ENCODE peak calls at places on chromosomes 5 and 9, in ten cellular contexts. W is neural progenitor cell, U is keratinocyte, L is mammary epithelial cell, R is kidney, P is IMR-90, N is fibroblast of lung, D is PC-3, G is SK-N-SH, A is GM23248. Z is an unnamed sample. For H3K9me3, the result is how much of the 10 kb centered on the place peaks cover.

GRCh38 chr5:72537166-72537565 is 30.0 kb upstream of the ZNF366 start:
- DNase-seq in U (no peak), W (no peak), L (no peak), N (no peak), P (no peak), G (no peak), R (no peak), D (no peak), A (no peak), Z (no peak)

GRCh38 chr9:9108641-9109040 is 1309.1 kb upstream of the DMAC1 start:
- DNase-seq in D (no peak), W (peak), G (no peak), A (no peak), N (no peak), P (no peak), U (no peak), L (no peak), R (no peak), Z (no peak)

GRCh38 chr5:140413230-140413629 is 11.6 kb downstream of the ANKHD1 start:
- DNase-seq in W (no peak), R (no peak), L (no peak), U (no peak), G (no peak), N (no peak), A (no peak), D (no peak), P (no peak), Z (no peak)

GRCh38 chr9:129383005-129383414 is 204.9 kb upstream of the IER5L start:
- DNase-seq in P (no peak), N (no peak), A (peak), D (peak), L (peak), W (no peak), G (peak), R (peak), U (no peak), Z (peak)

GRCh38 chr5:95448836-95449235 is 57.7 kb downstream of the FAM81B start:
- DNase-seq in P (no peak), U (no peak), G (no peak), W (peak), N (no peak), R (no peak), A (no peak), D (no peak), L (peak), Z (no peak)

GRCh38 chr5:8058626-8059180 is 189.8 kb downstream of the MTRR start:
- DNase-seq in R (no peak), L (no peak), P (no peak), N (no peak), U (no peak), W (no peak), A (no peak), D (no peak), G (no peak), Z (no peak)

GRCh38 chr9:72818377-72818776 is 134.5 kb downstream of the ALDH1A1 start:
- DNase-seq in W (no peak), R (no peak), N (no peak), L (no peak), P (no peak), G (no peak), A (no peak), U (no peak), D (no peak), Z (no peak)

GRCh38 chr5:142319560-142320426 is 5.0 kb downstream of the SPRY4 start:
- DNase-seq in P (no peak), W (peak), G (no peak), L (peak), R (no peak), U (no peak), N (no peak), D (no peak), A (no peak), Z (no peak)

GRCh38 chr9:124320062-124320973 is 62.6 kb downstream of the NEK6 start:
- DNase-seq in P (peak), R (no peak), W (peak), A (peak), N (peak), D (peak), G (peak), U (no peak), L (peak), Z (peak)

GRCh38 chr5:79062431-79062830 is 7.0 kb downstream of the DMGDH start:
- DNase-seq in N (no peak), W (no peak), D (peak), P (no peak), A (no peak), L (peak), R (no peak), U (no peak), G (no peak), Z (no peak)

GRCh38 chr5:143207563-143208364 is 195.7 kb downstream of the NR3C1 start:
- DNase-seq in P (peak), A (no peak), U (no peak), L (no peak), R (no peak), D (no peak), N (no peak), G (no peak), W (no peak), Z (no peak)

GRCh38 chr5:171863928-171864327 is 78.3 kb downstream of the SMIM23 start:
- DNase-seq in U (peak), G (no peak), L (peak), W (no peak), N (peak), A (peak), P (peak), D (no peak), R (no peak), Z (no peak)

GRCh38 chr5:112491257-112491656 is 72.2 kb upstream of the EPB41L4A start:
- DNase-seq in A (peak), D (peak), R (no peak), W (peak), G (peak), N (no peak), L (no peak), P (peak), U (no peak), Z (no peak)

GRCh38 chr9:78006734-78007133 is 24.9 kb downstream of the GNAQ start:
- DNase-seq in W (no peak), U (no peak), G (no peak), N (no peak), R (no peak), D (no peak), L (no peak), P (no peak), A (no peak), Z (no peak)

GRCh38 chr5:173395257-173395932 is 67.2 kb upstream of the STC2 start:
- DNase-seq in A (peak), L (peak), R (no peak), D (peak), P (peak), G (no peak), U (no peak), N (peak), W (no peak), Z (peak)

GRCh38 chr5:148904440-148904839 is 78.0 kb downstream of the ADRB2 start:
- DNase-seq in U (no peak), N (no peak), P (no peak), G (no peak), W (no peak), L (no peak), A (no peak), D (no peak), R (no peak), Z (peak)

GRCh38 chr5:173020643-173021042 is 35.5 kb upstream of the CREBRF start:
- DNase-seq in P (no peak), G (no peak), N (no peak), R (no peak), D (no peak), L (no peak), W (no peak), U (no peak), A (no peak), Z (no peak)

GRCh38 chr5:41747291-41747690 is 122.9 kb downstream of the OXCT1 start:
- DNase-seq in A (peak), W (no peak), R (no peak), D (peak), P (peak), G (peak), L (peak), N (peak), U (no peak), Z (no peak)

GRCh38 chr9:102700936-102701335 is 294.2 kb upstream of the CYLC2 start:
- DNase-seq in L (peak), A (no peak), G (no peak), N (no peak), U (no peak), P (no peak), W (no peak), R (no peak), D (no peak), Z (no peak)

GRCh38 chr5:116778015-116778414 is 203.4 kb upstream of the SEMA6A start:
- DNase-seq in P (no peak), N (no peak), G (no peak), W (peak), A (no peak), L (no peak), R (no peak), D (no peak), U (no peak), Z (peak)

GRCh38 chr9:86634501-86634900 is 280.3 kb upstream of the TUT7 start:
- DNase-seq in A (no peak), L (no peak), W (no peak), R (no peak), D (no peak), N (no peak), P (no peak), U (no peak), G (no peak), Z (no peak)

GRCh38 chr5:85140471-85140870 is 755.8 kb upstream of the EDIL3 start:
- DNase-seq in L (no peak), A (no peak), G (no peak), R (no peak), U (no peak), N (no peak), P (no peak), D (no peak), W (no peak), Z (no peak)

GRCh38 chr9:88313364-88314220 is 74.7 kb upstream of the SPIN1 start:
- DNase-seq in D (no peak), L (no peak), A (no peak), W (no peak), P (no peak), R (no peak), N (no peak), U (no peak), G (no peak), Z (peak)

GRCh38 chr5:80182802-80183645 is 72.8 kb downstream of the SERINC5 start:
- DNase-seq in A (no peak), R (no peak), U (no peak), D (no peak), G (no peak), P (no peak), W (peak), N (no peak), L (no peak), Z (peak)

GRCh38 chr9:109751253-109751652 is 28.7 kb upstream of the PALM2AKAP2 start:
- DNase-seq in G (no peak), D (peak), P (peak), W (peak), R (no peak), L (no peak), N (peak), A (peak), U (no peak), Z (no peak)

GRCh38 chr5:171639966-171640365 is 145.7 kb upstream of the SMIM23 start:
- DNase-seq in R (no peak), L (no peak), W (no peak), D (no peak), G (no peak), A (peak), N (no peak), P (peak), U (no peak), Z (no peak)

GRCh38 chr9:33737811-33738606 is 57.4 kb upstream of the PRSS3 start:
- DNase-seq in P (peak), A (peak), G (peak), L (peak), U (peak), R (no peak), N (peak), W (peak), D (peak), Z (peak)

GRCh38 chr5:179799644-179799973 is 5.8 kb downstream of the LTC4S start:
- DNase-seq in D (no peak), G (no peak), A (no peak), L (no peak), R (no peak), P (no peak), N (no peak), U (no peak), W (no peak), Z (no peak)

GRCh38 chr5:102668220-102668930 is 86.7 kb upstream of the PAM start:
- DNase-seq in U (no peak), P (no peak), R (no peak), N (no peak), L (no peak), D (peak), G (no peak), W (no peak), A (no peak), Z (no peak)

GRCh38 chr9:133508046-133508445 is 16.7 kb downstream of the MYMK start:
- DNase-seq in U (no peak), D (no peak), G (no peak), A (no peak), P (no peak), L (no peak), R (peak), N (no peak), W (no peak), Z (no peak)

DNA sequence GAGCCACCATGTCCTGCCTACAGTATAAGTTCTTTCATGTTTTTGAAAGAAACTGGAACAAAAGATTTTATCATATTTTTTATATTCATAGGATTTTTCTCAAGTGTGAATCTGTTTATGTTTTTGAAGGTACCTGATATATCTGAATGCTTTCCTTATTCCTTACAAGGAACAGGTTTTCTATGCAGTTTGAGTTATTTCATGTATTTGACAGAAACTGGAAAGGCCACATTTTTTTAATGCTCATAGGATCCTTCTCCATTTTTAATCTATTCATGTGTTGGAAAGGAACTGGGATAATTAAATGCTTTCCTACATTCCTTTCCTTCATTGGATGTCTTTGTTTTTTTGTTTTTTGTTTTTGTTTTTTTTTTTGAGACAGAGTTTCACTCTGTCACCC is 15.7 kb upstream of the FBXW2 start:
- DNase-seq in N (no peak), A (no peak), D (no peak), R (no peak), L (no peak), W (no peak), P (no peak), G (no peak), U (no peak), Z (no peak)
- H3K9me3 ChIP-seq in N (under half), A (under half), D (under half), R (under half), L (under half), W (under half), P (under half), G (under half), U (under half), Z (under half)

GRCh38 chr9:136665704-136666363 is 3.1 kb downstream of the EGFL7 start:
- DNase-seq in A (peak), R (no peak), D (no peak), G (peak), N (no peak), L (no peak), U (no peak), W (peak), P (no peak), Z (no peak)

GRCh38 chr9:136667217-136667939 is 4.7 kb downstream of the EGFL7 start:
- DNase-seq in D (no peak), W (no peak), G (no peak), P (no peak), A (no peak), U (no peak), R (no peak), L (no peak), N (no peak), Z (no peak)

GRCh38 chr9:136667940-136668760 is 5.4 kb downstream of the EGFL7 start:
- DNase-seq in R (no peak), L (no peak), U (no peak), W (no peak), A (no peak), N (no peak), G (no peak), P (no peak), D (no peak), Z (no peak)

GRCh38 chr9:136665111-136665703 is 2.5 kb downstream of the EGFL7 start:
- DNase-seq in D (no peak), W (peak), G (peak), L (no peak), A (peak), R (no peak), N (no peak), P (no peak), U (no peak), Z (no peak)

GRCh38 chr9:136666364-136667216 is 3.9 kb downstream of the EGFL7 start:
- DNase-seq in D (no peak), R (no peak), A (peak), P (no peak), G (no peak), W (peak), N (no peak), U (no peak), L (no peak), Z (no peak)
- H3K9ac ChIP-seq in D (no peak), R (peak), A (no peak), P (no peak), G (no peak), W (no peak), N (no peak), U (no peak), L (no peak), Z (no peak)

GRCh38 chr9:29456940-29457339 is 1883.7 kb upstream of the C9orf72 start:
- DNase-seq in N (peak), A (peak), D (peak), W (no peak), P (no peak), U (no peak), G (no peak), L (peak), R (no peak), Z (no peak)
- H3K9me3 ChIP-seq in N (under half), A (under half), D (under half), W (under half), P (under half), U (under half), G (under half), L (under half), R (under half), Z (under half)

GRCh38 chr9:115513148-115513547 is 395.2 kb upstream of the TNC start:
- DNase-seq in U (no peak), W (no peak), R (no peak), G (no peak), N (no peak), P (no peak), D (no peak), L (no peak), A (no peak), Z (no peak)
- H3K9ac ChIP-seq in U (no peak), W (no peak), R (no peak), G (no peak), N (no peak), P (no peak), D (no peak), L (no peak), A (no peak), Z (no peak)

DNA sequence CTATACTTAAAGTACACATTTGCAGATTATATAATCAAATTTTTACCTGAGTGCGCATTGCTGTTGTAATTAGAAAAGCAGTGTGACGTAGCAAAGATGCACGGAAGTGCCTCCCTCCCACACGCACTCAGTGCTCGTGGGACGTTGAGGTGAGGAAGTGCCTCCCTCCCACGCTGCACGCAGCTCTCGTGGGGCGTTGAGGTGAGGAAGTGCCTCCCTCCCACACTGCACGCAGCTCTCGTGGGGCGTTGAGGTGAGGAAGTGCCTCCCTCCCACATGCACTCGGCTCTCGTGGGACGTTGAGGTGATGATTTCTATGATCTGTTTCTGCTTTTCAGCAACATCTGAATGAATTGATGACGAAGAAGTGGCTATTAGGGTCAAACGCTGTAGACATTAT is 21.0 kb downstream of the EXOC3 start:
- DNase-seq in L (no peak), W (no peak), G (no peak), A (no peak), U (no peak), D (no peak), R (peak), N (no peak), P (no peak), Z (no peak)
- H3K9me3 ChIP-seq in L (under half), W (under half), G (under half), A (under half), U (under half), D (under half), R (under half), N (under half), P (under half), Z (under half)

GRCh38 chr5:10289353-10289752 is 18.3 kb downstream of the CMBL start:
- DNase-seq in N (peak), D (no peak), G (no peak), R (no peak), L (no peak), U (no peak), A (peak), P (no peak), W (no peak), Z (no peak)
- H3K9ac ChIP-seq in N (no peak), D (no peak), G (no peak), R (peak), L (no peak), U (peak), A (no peak), P (no peak), W (no peak), Z (no peak)